ENCODE peak calls at places on chromosomes 6 and 20, in six cellular contexts. L is K562, E is upper lobe of left lung, Q is HepG2, Y is A549, R is GM12878. S is an unnamed sample.

GRCh38 chr20:10848810-10849370 is 175.1 kb upstream of the JAG1 start:
- ATAC-seq in L (no peak), E (peak; percentile 93), Q (peak; percentile 93), Y (peak; percentile 98), R (peak; percentile 82), S (peak; percentile 88)

GRCh38 chr20:45346291-45346718 is 1.9 kb downstream of the SDC4 start:
- ATAC-seq in L (no peak), E (no peak), Q (no peak), Y (no peak), R (peak; percentile 48), S (no peak)

GRCh38 chr6:134379599-134379998 is 61.7 kb upstream of the SGK1 start:
- ATAC-seq in L (no peak), E (no peak), Q (no peak), Y (no peak), R (peak; percentile 3), S (no peak)

GRCh38 chr6:44580901-44581300 is 193.4 kb downstream of the CDC5L start:
- ATAC-seq in L (no peak), E (no peak), Q (no peak), Y (no peak), R (no peak), S (no peak)

GRCh38 chr20:62511300-62511914 is 35.6 kb upstream of the GATA5 start:
- ATAC-seq in L (peak; percentile 55), E (no peak), Q (no peak), Y (no peak), R (no peak), S (no peak)

GRCh38 chr6:170393807-170394399 is 87.3 kb downstream of the FAM120B start:
- ATAC-seq in L (no peak), E (no peak), Q (peak; percentile 27), Y (no peak), R (no peak), S (no peak)

GRCh38 chr20:5772704-5773103 is 22.5 kb downstream of the SHLD1 start:
- ATAC-seq in L (no peak), E (no peak), Q (no peak), Y (no peak), R (no peak), S (no peak)

GRCh38 chr6:62819640-62820039 is 391.6 kb upstream of the FKBP1C start:
- ATAC-seq in L (no peak), E (no peak), Q (no peak), Y (no peak), R (no peak), S (no peak)

GRCh38 chr6:156634971-156635371 is 142.2 kb upstream of the ARID1B start:
- ATAC-seq in L (no peak), E (no peak), Q (no peak), Y (no peak), R (no peak), S (no peak)

GRCh38 chr6:45611502-45611901 is 233.8 kb upstream of the SUPT3H start:
- ATAC-seq in L (no peak), E (no peak), Q (no peak), Y (no peak), R (no peak), S (no peak)

GRCh38 chr6:168643401-168643800 is 202.4 kb downstream of the SMOC2 start:
- ATAC-seq in L (no peak), E (no peak), Q (no peak), Y (no peak), R (no peak), S (no peak)

GRCh38 chr20:44209691-44210421 is 715 bp downstream of the OSER1 start:
- ATAC-seq in L (peak; percentile 8), E (peak; percentile 7), Q (peak; percentile 40), Y (peak; percentile 10), R (peak; percentile 2), S (no peak)

GRCh38 chr20:22807646-22808045 is 223.3 kb upstream of the FOXA2 start:
- ATAC-seq in L (no peak), E (no peak), Q (no peak), Y (no peak), R (no peak), S (no peak)

GRCh38 chr20:59775221-59776055 is 158.0 kb downstream of the SYCP2 start:
- ATAC-seq in L (no peak), E (no peak), Q (no peak), Y (no peak), R (no peak), S (no peak)

GRCh38 chr20:49100934-49101333 is 54.8 kb downstream of the CSE1L start:
- ATAC-seq in L (no peak), E (no peak), Q (no peak), Y (no peak), R (peak; percentile 55), S (no peak)

GRCh38 chr6:24936641-24937317 is 1.0 kb upstream of the RIPOR2 start:
- ATAC-seq in L (no peak), E (no peak), Q (no peak), Y (no peak), R (peak; percentile 73), S (no peak)

GRCh38 chr6:30965140-30965601 is 18.3 kb upstream of the MUC21 start:
- ATAC-seq in L (no peak), E (no peak), Q (peak; percentile 18), Y (no peak), R (no peak), S (no peak)

GRCh38 chr6:40688214-40688761 is 101.1 kb upstream of the LRFN2 start:
- ATAC-seq in L (no peak), E (no peak), Q (no peak), Y (no peak), R (no peak), S (no peak)

GRCh38 chr6:2877960-2878359 is 25.1 kb downstream of the SERPINB9 start:
- ATAC-seq in L (no peak), E (no peak), Q (no peak), Y (no peak), R (no peak), S (no peak)

GRCh38 chr6:10268661-10269060 is 146.2 kb downstream of the TFAP2A start:
- ATAC-seq in L (no peak), E (no peak), Q (no peak), Y (no peak), R (no peak), S (no peak)

GRCh38 chr6:147106759-147107401 is 97.3 kb upstream of the STXBP5 start:
- ATAC-seq in L (peak; percentile 69), E (peak; percentile 38), Q (peak; percentile 60), Y (no peak), R (no peak), S (no peak)

GRCh38 chr6:147103641-147104040 is 100.6 kb upstream of the STXBP5 start:
- ATAC-seq in L (no peak), E (no peak), Q (no peak), Y (no peak), R (no peak), S (no peak)

GRCh38 chr6:147105786-147106185 is 98.4 kb upstream of the STXBP5 start:
- ATAC-seq in L (no peak), E (no peak), Q (no peak), Y (no peak), R (no peak), S (no peak)

GRCh38 chr6:147099974-147100373 is 104.2 kb upstream of the STXBP5 start:
- ATAC-seq in L (peak; percentile 77), E (no peak), Q (no peak), Y (no peak), R (no peak), S (no peak)

DNA sequence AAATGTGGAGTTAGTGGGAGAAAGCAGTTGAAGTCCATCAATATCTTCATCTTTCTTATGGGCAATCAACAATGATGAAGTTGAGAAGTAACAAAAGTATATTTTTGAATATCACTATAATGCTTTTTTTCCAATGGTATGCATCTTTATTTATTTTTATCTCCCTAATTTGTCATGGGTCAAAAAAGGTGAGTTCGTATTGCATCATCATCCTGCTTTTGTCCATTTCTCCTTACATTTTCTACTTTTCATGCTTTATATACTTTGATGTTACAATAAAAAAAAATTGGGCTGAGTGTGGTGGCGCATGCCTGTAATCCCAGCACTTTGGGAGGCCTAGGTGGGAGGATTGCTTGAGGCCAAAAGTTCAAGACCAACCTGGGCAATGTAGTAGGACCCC is 101.2 kb upstream of the STXBP5 start:
- ATAC-seq in L (no peak), E (no peak), Q (no peak), Y (no peak), R (no peak), S (no peak)
- H3K4me3 ChIP-seq in L (no peak overlapping the region), E (no peak overlapping the region), Q (no peak overlapping the region), Y (no peak overlapping the region), R (no peak overlapping the region), S (no peak overlapping the region)

DNA sequence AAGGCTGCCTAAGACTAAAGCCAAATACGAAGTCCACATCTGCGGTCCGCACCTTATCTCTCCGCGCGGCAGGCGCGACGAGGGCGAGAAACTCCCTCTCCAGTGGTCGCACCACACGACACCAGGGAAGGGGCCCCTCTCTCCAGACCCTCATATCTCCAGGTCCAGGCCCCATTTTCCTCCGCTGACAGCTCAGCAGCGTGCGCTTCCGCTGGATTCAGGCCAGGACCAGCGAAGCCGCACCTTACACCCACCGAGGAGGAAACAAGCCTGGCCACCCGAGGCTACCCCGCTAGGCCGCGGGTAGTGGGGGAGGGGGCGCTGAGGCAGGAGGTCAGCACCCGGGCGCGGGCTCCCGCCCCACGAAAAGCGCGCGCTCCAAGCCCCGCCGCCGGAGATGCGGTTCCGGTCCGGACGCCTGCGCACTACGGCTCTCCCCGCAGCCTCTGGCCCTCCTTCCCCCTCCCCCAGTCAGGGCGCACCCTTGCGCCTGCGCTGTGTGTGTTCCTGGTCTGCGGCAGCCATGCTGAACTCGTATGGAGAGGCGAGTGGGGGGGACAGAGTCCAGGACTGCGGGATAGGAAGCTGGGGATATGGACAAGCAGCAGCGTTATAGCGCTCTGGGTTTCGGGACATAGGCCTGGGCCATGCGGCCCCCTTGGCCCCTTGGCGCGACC is at the start of gene BRD2:
- ATAC-seq in L (peak; percentile 54), E (peak; percentile 81), Q (peak; percentile 54), Y (peak; percentile 26), R (peak; percentile 47), S (peak; percentile 76)
- TF ChIP-seq EP300 in L (peak; percentile 58), E (no peak), Q (peak; percentile 50), Y (no peak), R (no peak), S (no peak)

GRCh38 chr6:17418281-17419188 is 25.1 kb downstream of the CAP2 start:
- ATAC-seq in L (no peak), E (peak; percentile 32), Q (no peak), Y (peak; percentile 55), R (no peak), S (peak; percentile 49)
- H3K4me3 ChIP-seq in L (no peak overlapping the region), E (no peak overlapping the region), Q (no peak overlapping the region), Y (peak overlapping the region; percentile 22), R (no peak overlapping the region), S (no peak overlapping the region)

GRCh38 chr6:85113934-85114582 is 335.8 kb upstream of the NT5E start:
- ATAC-seq in L (no peak), E (peak; percentile 47), Q (no peak), Y (no peak), R (no peak), S (peak; percentile 69)
- TF ChIP-seq EP300 in L (no peak), E (no peak), Q (no peak), Y (no peak), R (no peak), S (peak; percentile 86)

S was measured in gastroesophageal sphincter.